ENCODE peak calls at places on chromosomes 4 and X, in six cellular contexts. One of them, this sample, is unnamed.

GRCh38 chrX:39816871-39817731 is 280.7 kb downstream of the BCOR start:
- DNase-seq in nephron progenitor cell: no peak
- DNase-seq in activated CD8-positive, alpha-beta T cell treated with anti-CD3 and anti-CD28 coated beads for 36 hours: no peak
- DNase-seq in lower leg skin: no peak
- DNase-seq in hepatocyte: peak
- DNase-seq in NB4: no peak
- DNase-seq in this sample: no peak

GRCh38 chr4:165005352-165005751 is 26.4 kb upstream of the TRIM60 start:
- DNase-seq in nephron progenitor cell: no peak
- DNase-seq in activated CD8-positive, alpha-beta T cell treated with anti-CD3 and anti-CD28 coated beads for 36 hours: no peak
- DNase-seq in lower leg skin: no peak
- DNase-seq in hepatocyte: no peak
- DNase-seq in NB4: no peak
- DNase-seq in this sample: no peak

GRCh38 chrX:49884290-49884862 is 5.1 kb downstream of the USP27X start:
- DNase-seq in nephron progenitor cell: peak
- DNase-seq in activated CD8-positive, alpha-beta T cell treated with anti-CD3 and anti-CD28 coated beads for 36 hours: peak
- DNase-seq in lower leg skin: no peak
- DNase-seq in hepatocyte: peak
- DNase-seq in NB4: peak
- DNase-seq in this sample: peak

GRCh38 chrX:107775734-107776511 is at the start of gene TSC22D3:
- DNase-seq in nephron progenitor cell: peak
- DNase-seq in activated CD8-positive, alpha-beta T cell treated with anti-CD3 and anti-CD28 coated beads for 36 hours: peak
- DNase-seq in lower leg skin: peak
- DNase-seq in hepatocyte: peak
- DNase-seq in NB4: peak
- DNase-seq in this sample: peak

GRCh38 chrX:130974323-130974722 is 71.3 kb upstream of the ENOX2 start:
- DNase-seq in nephron progenitor cell: no peak
- DNase-seq in activated CD8-positive, alpha-beta T cell treated with anti-CD3 and anti-CD28 coated beads for 36 hours: no peak
- DNase-seq in lower leg skin: no peak
- DNase-seq in hepatocyte: no peak
- DNase-seq in NB4: no peak
- DNase-seq in this sample: no peak

GRCh38 chr4:2934077-2934812 is 29.0 kb downstream of the NOP14 start:
- DNase-seq in nephron progenitor cell: peak
- DNase-seq in activated CD8-positive, alpha-beta T cell treated with anti-CD3 and anti-CD28 coated beads for 36 hours: peak
- DNase-seq in lower leg skin: no peak
- DNase-seq in hepatocyte: peak
- DNase-seq in NB4: peak
- DNase-seq in this sample: peak

GRCh38 chrX:121763671-121764070 is 716.3 kb downstream of the GLUD2 start:
- DNase-seq in nephron progenitor cell: no peak
- DNase-seq in activated CD8-positive, alpha-beta T cell treated with anti-CD3 and anti-CD28 coated beads for 36 hours: no peak
- DNase-seq in lower leg skin: no peak
- DNase-seq in hepatocyte: no peak
- DNase-seq in NB4: no peak
- DNase-seq in this sample: no peak

GRCh38 chrX:41302293-41302868 is 31.6 kb upstream of the DDX3X start:
- DNase-seq in nephron progenitor cell: peak
- DNase-seq in activated CD8-positive, alpha-beta T cell treated with anti-CD3 and anti-CD28 coated beads for 36 hours: no peak
- DNase-seq in lower leg skin: no peak
- DNase-seq in hepatocyte: no peak
- DNase-seq in NB4: no peak
- DNase-seq in this sample: peak

GRCh38 chrX:45807572-45808425 is 607.1 kb upstream of the DIPK2B start:
- DNase-seq in nephron progenitor cell: no peak
- DNase-seq in activated CD8-positive, alpha-beta T cell treated with anti-CD3 and anti-CD28 coated beads for 36 hours: no peak
- DNase-seq in lower leg skin: no peak
- DNase-seq in hepatocyte: peak
- DNase-seq in NB4: peak
- DNase-seq in this sample: no peak

GRCh38 chr4:142959156-142959555 is 113.1 kb upstream of the INPP4B start:
- DNase-seq in nephron progenitor cell: no peak
- DNase-seq in activated CD8-positive, alpha-beta T cell treated with anti-CD3 and anti-CD28 coated beads for 36 hours: no peak
- DNase-seq in lower leg skin: no peak
- DNase-seq in hepatocyte: no peak
- DNase-seq in NB4: no peak
- DNase-seq in this sample: no peak

GRCh38 chr4:7960790-7961655 is 21.4 kb upstream of the AFAP1 start:
- DNase-seq in nephron progenitor cell: no peak
- DNase-seq in activated CD8-positive, alpha-beta T cell treated with anti-CD3 and anti-CD28 coated beads for 36 hours: peak
- DNase-seq in lower leg skin: peak
- DNase-seq in hepatocyte: peak
- DNase-seq in NB4: peak
- DNase-seq in this sample: peak

GRCh38 chr4:61201562-61202099 is 1.5 kb downstream of the ADGRL3 start:
- DNase-seq in nephron progenitor cell: peak
- DNase-seq in activated CD8-positive, alpha-beta T cell treated with anti-CD3 and anti-CD28 coated beads for 36 hours: no peak
- DNase-seq in lower leg skin: no peak
- DNase-seq in hepatocyte: peak
- DNase-seq in NB4: no peak
- DNase-seq in this sample: no peak

GRCh38 chr4:147822128-147822527 is 90.2 kb downstream of the ARHGAP10 start:
- DNase-seq in nephron progenitor cell: no peak
- DNase-seq in activated CD8-positive, alpha-beta T cell treated with anti-CD3 and anti-CD28 coated beads for 36 hours: no peak
- DNase-seq in lower leg skin: peak
- DNase-seq in hepatocyte: peak
- DNase-seq in NB4: no peak
- DNase-seq in this sample: no peak

GRCh38 chr4:6332042-6332668 is 62.5 kb downstream of the WFS1 start:
- DNase-seq in nephron progenitor cell: peak
- DNase-seq in activated CD8-positive, alpha-beta T cell treated with anti-CD3 and anti-CD28 coated beads for 36 hours: peak
- DNase-seq in lower leg skin: no peak
- DNase-seq in hepatocyte: no peak
- DNase-seq in NB4: peak
- DNase-seq in this sample: peak

GRCh38 chr4:130238121-130238520 is 1142.2 kb downstream of the C4orf33 start:
- DNase-seq in nephron progenitor cell: no peak
- DNase-seq in activated CD8-positive, alpha-beta T cell treated with anti-CD3 and anti-CD28 coated beads for 36 hours: no peak
- DNase-seq in lower leg skin: no peak
- DNase-seq in hepatocyte: no peak
- DNase-seq in NB4: no peak
- DNase-seq in this sample: no peak

GRCh38 chrX:131728295-131729145 is 184.6 kb downstream of the OR13H1 start:
- DNase-seq in nephron progenitor cell: no peak
- DNase-seq in activated CD8-positive, alpha-beta T cell treated with anti-CD3 and anti-CD28 coated beads for 36 hours: no peak
- DNase-seq in lower leg skin: no peak
- DNase-seq in hepatocyte: no peak
- DNase-seq in NB4: no peak
- DNase-seq in this sample: no peak

GRCh38 chr4:173272987-173273386 is 61.2 kb downstream of the HMGB2 start:
- DNase-seq in nephron progenitor cell: no peak
- DNase-seq in activated CD8-positive, alpha-beta T cell treated with anti-CD3 and anti-CD28 coated beads for 36 hours: no peak
- DNase-seq in lower leg skin: no peak
- DNase-seq in hepatocyte: no peak
- DNase-seq in NB4: no peak
- DNase-seq in this sample: no peak

GRCh38 chr4:83074086-83074704 is 39.2 kb downstream of the COPS4 start:
- DNase-seq in nephron progenitor cell: peak
- DNase-seq in activated CD8-positive, alpha-beta T cell treated with anti-CD3 and anti-CD28 coated beads for 36 hours: peak
- DNase-seq in lower leg skin: peak
- DNase-seq in hepatocyte: peak
- DNase-seq in NB4: peak
- DNase-seq in this sample: peak

GRCh38 chrX:50202539-50202938 is 1.7 kb upstream of the AKAP4 start:
- DNase-seq in nephron progenitor cell: no peak
- DNase-seq in activated CD8-positive, alpha-beta T cell treated with anti-CD3 and anti-CD28 coated beads for 36 hours: no peak
- DNase-seq in lower leg skin: no peak
- DNase-seq in hepatocyte: no peak
- DNase-seq in NB4: no peak
- DNase-seq in this sample: no peak

GRCh38 chr4:148023782-148024181 is 291.9 kb downstream of the ARHGAP10 start:
- DNase-seq in nephron progenitor cell: no peak
- DNase-seq in activated CD8-positive, alpha-beta T cell treated with anti-CD3 and anti-CD28 coated beads for 36 hours: no peak
- DNase-seq in lower leg skin: no peak
- DNase-seq in hepatocyte: no peak
- DNase-seq in NB4: no peak
- DNase-seq in this sample: no peak

GRCh38 chrX:85108165-85108564 is 104.5 kb downstream of the APOOL start:
- DNase-seq in nephron progenitor cell: no peak
- DNase-seq in activated CD8-positive, alpha-beta T cell treated with anti-CD3 and anti-CD28 coated beads for 36 hours: no peak
- DNase-seq in lower leg skin: no peak
- DNase-seq in hepatocyte: no peak
- DNase-seq in NB4: no peak
- DNase-seq in this sample: no peak

GRCh38 chr4:4415806-4416805 is 29.2 kb downstream of the NSG1 start:
- DNase-seq in nephron progenitor cell: no peak
- DNase-seq in activated CD8-positive, alpha-beta T cell treated with anti-CD3 and anti-CD28 coated beads for 36 hours: no peak
- DNase-seq in lower leg skin: no peak
- DNase-seq in hepatocyte: no peak
- DNase-seq in NB4: no peak
- DNase-seq in this sample: no peak

GRCh38 chr4:88178633-88179231 is 20.3 kb upstream of the ABCG2 start:
- DNase-seq in nephron progenitor cell: no peak
- DNase-seq in activated CD8-positive, alpha-beta T cell treated with anti-CD3 and anti-CD28 coated beads for 36 hours: no peak
- DNase-seq in lower leg skin: no peak
- DNase-seq in hepatocyte: no peak
- DNase-seq in NB4: no peak
- DNase-seq in this sample: no peak

GRCh38 chr4:139951051-139951450 is 202.9 kb downstream of the MAML3 start:
- DNase-seq in nephron progenitor cell: no peak
- DNase-seq in activated CD8-positive, alpha-beta T cell treated with anti-CD3 and anti-CD28 coated beads for 36 hours: peak
- DNase-seq in lower leg skin: no peak
- DNase-seq in hepatocyte: no peak
- DNase-seq in NB4: peak
- DNase-seq in this sample: no peak

GRCh38 chrX:51461053-51462050 is 35.0 kb downstream of the NUDT11 start:
- DNase-seq in nephron progenitor cell: peak
- DNase-seq in activated CD8-positive, alpha-beta T cell treated with anti-CD3 and anti-CD28 coated beads for 36 hours: peak
- DNase-seq in lower leg skin: no peak
- DNase-seq in hepatocyte: peak
- DNase-seq in NB4: peak
- DNase-seq in this sample: peak

GRCh38 chrX:154779261-154779660 is 16.6 kb downstream of the DKC1 start:
- DNase-seq in nephron progenitor cell: no peak
- DNase-seq in activated CD8-positive, alpha-beta T cell treated with anti-CD3 and anti-CD28 coated beads for 36 hours: no peak
- DNase-seq in lower leg skin: no peak
- DNase-seq in hepatocyte: no peak
- DNase-seq in NB4: peak
- DNase-seq in this sample: no peak

GRCh38 chr4:78414116-78414515 is 137.5 kb upstream of the ANXA3 start:
- DNase-seq in nephron progenitor cell: no peak
- DNase-seq in activated CD8-positive, alpha-beta T cell treated with anti-CD3 and anti-CD28 coated beads for 36 hours: no peak
- DNase-seq in lower leg skin: no peak
- DNase-seq in hepatocyte: no peak
- DNase-seq in NB4: no peak
- DNase-seq in this sample: no peak

GRCh38 chrX:53288173-53288572 is 6.8 kb upstream of the IQSEC2 start:
- DNase-seq in nephron progenitor cell: peak
- DNase-seq in activated CD8-positive, alpha-beta T cell treated with anti-CD3 and anti-CD28 coated beads for 36 hours: peak
- DNase-seq in lower leg skin: no peak
- DNase-seq in hepatocyte: no peak
- DNase-seq in NB4: peak
- DNase-seq in this sample: no peak

GRCh38 chrX:38170556-38170955 is 50.1 kb downstream of the SRPX start:
- DNase-seq in nephron progenitor cell: no peak
- DNase-seq in activated CD8-positive, alpha-beta T cell treated with anti-CD3 and anti-CD28 coated beads for 36 hours: no peak
- DNase-seq in lower leg skin: no peak
- DNase-seq in hepatocyte: no peak
- DNase-seq in NB4: no peak
- DNase-seq in this sample: no peak

GRCh38 chrX:38172596-38172995 is 48.1 kb downstream of the SRPX start:
- DNase-seq in nephron progenitor cell: no peak
- DNase-seq in activated CD8-positive, alpha-beta T cell treated with anti-CD3 and anti-CD28 coated beads for 36 hours: no peak
- DNase-seq in lower leg skin: no peak
- DNase-seq in hepatocyte: no peak
- DNase-seq in NB4: no peak
- DNase-seq in this sample: no peak

GRCh38 chrX:38175140-38175539 is 45.5 kb downstream of the SRPX start:
- DNase-seq in nephron progenitor cell: peak
- DNase-seq in activated CD8-positive, alpha-beta T cell treated with anti-CD3 and anti-CD28 coated beads for 36 hours: peak
- DNase-seq in lower leg skin: no peak
- DNase-seq in hepatocyte: peak
- DNase-seq in NB4: peak
- DNase-seq in this sample: peak
- TF ChIP-seq CTCF in nephron progenitor cell: peak
- TF ChIP-seq CTCF in activated CD8-positive, alpha-beta T cell treated with anti-CD3 and anti-CD28 coated beads for 36 hours: no peak
- TF ChIP-seq CTCF in lower leg skin: no peak
- TF ChIP-seq CTCF in hepatocyte: peak
- TF ChIP-seq CTCF in NB4: peak
- TF ChIP-seq CTCF in this sample: peak

DNA sequence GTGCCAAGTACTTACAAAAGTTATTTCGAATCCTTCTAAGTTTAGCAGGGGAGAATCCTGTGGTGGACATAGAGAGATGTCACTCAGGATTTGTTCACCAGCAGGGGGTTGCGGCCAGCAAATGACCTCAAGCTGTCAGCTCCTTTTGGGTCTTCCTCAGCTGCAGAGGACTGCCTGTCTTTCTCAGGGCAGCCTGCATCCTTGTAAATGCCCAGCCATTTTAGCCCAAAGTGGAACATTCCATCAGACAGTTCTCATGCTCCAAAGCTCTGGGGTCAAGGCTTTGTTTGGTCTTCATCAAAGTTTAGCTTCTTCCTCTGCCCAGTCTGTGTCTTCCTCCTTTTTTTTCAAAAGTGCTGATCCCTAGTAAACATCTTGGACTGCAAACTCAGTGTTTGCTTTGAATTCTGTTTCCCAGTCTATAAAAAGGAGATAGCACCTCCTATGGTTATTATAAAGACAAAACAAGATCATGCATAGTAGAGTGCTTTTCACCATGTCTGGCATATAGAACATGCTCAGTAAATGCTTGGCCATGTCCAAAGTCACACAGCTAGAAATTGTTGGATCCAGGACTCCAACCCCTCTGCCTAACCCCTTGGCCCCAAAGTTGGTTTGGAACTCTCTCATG is 156.5 kb upstream of the GATB start:
- DNase-seq in nephron progenitor cell: no peak
- DNase-seq in activated CD8-positive, alpha-beta T cell treated with anti-CD3 and anti-CD28 coated beads for 36 hours: no peak
- DNase-seq in lower leg skin: no peak
- DNase-seq in hepatocyte: no peak
- DNase-seq in NB4: no peak
- DNase-seq in this sample: no peak
- TF ChIP-seq CTCF in nephron progenitor cell: no peak
- TF ChIP-seq CTCF in activated CD8-positive, alpha-beta T cell treated with anti-CD3 and anti-CD28 coated beads for 36 hours: no peak
- TF ChIP-seq CTCF in lower leg skin: no peak
- TF ChIP-seq CTCF in hepatocyte: no peak
- TF ChIP-seq CTCF in NB4: no peak
- TF ChIP-seq CTCF in this sample: no peak

GRCh38 chr4:66777097-66777496 is 768.2 kb downstream of the CENPC start:
- DNase-seq in nephron progenitor cell: no peak
- DNase-seq in activated CD8-positive, alpha-beta T cell treated with anti-CD3 and anti-CD28 coated beads for 36 hours: no peak
- DNase-seq in lower leg skin: no peak
- DNase-seq in hepatocyte: no peak
- DNase-seq in NB4: no peak
- DNase-seq in this sample: no peak
- TF ChIP-seq CTCF in nephron progenitor cell: no peak
- TF ChIP-seq CTCF in activated CD8-positive, alpha-beta T cell treated with anti-CD3 and anti-CD28 coated beads for 36 hours: no peak
- TF ChIP-seq CTCF in lower leg skin: no peak
- TF ChIP-seq CTCF in hepatocyte: no peak
- TF ChIP-seq CTCF in NB4: no peak
- TF ChIP-seq CTCF in this sample: no peak

DNA sequence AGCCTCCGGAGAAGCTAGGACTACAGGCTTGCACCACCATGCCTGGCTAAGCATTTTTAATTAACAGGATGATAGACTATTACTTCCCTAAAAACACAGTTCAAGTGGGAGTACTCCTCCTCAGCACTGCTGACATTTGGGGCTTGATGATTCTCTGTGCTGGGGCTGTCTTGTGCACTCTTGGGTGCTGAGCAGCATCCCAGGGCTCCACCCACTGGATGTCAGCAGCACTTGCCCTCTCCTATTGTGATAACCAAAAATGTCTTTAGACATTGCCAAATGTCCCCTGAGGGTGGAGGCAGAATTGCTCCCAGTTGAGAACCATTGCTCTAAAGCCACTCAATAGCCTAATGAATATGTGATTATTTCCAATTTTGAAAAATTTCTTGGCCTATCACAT is 60.4 kb downstream of the CLCN4 start:
- DNase-seq in nephron progenitor cell: no peak
- DNase-seq in activated CD8-positive, alpha-beta T cell treated with anti-CD3 and anti-CD28 coated beads for 36 hours: no peak
- DNase-seq in lower leg skin: no peak
- DNase-seq in hepatocyte: no peak
- DNase-seq in NB4: peak
- DNase-seq in this sample: no peak
- TF ChIP-seq CTCF in nephron progenitor cell: no peak
- TF ChIP-seq CTCF in activated CD8-positive, alpha-beta T cell treated with anti-CD3 and anti-CD28 coated beads for 36 hours: no peak
- TF ChIP-seq CTCF in lower leg skin: no peak
- TF ChIP-seq CTCF in hepatocyte: no peak
- TF ChIP-seq CTCF in NB4: no peak
- TF ChIP-seq CTCF in this sample: no peak

This sample was measured in GM20000.